ENCODE peak calls at places on chromosomes 3 and 15, in ten cellular contexts. One of them, this sample, is unnamed.

GRCh38 chr3:100100454-100100853 is 13.8 kb downstream of the FILIP1L start:
- DNase-seq in body of pancreas: no peak
- DNase-seq in CD4-positive, alpha-beta memory T cell: no peak
- DNase-seq in OCI-LY7: no peak
- DNase-seq in Panc1: no peak
- DNase-seq in esophagus squamous epithelium: no peak
- DNase-seq in colonic mucosa: no peak
- DNase-seq in aorta: no peak
- DNase-seq in osteoblast: peak; percentile 44
- DNase-seq in HL-60: no peak
- DNase-seq in this sample: no peak

GRCh38 chr15:100849021-100849831 is 30.4 kb upstream of the ALDH1A3 start:
- DNase-seq in body of pancreas: peak; percentile 69
- DNase-seq in CD4-positive, alpha-beta memory T cell: no peak
- DNase-seq in OCI-LY7: peak; percentile 82
- DNase-seq in Panc1: peak; percentile 24
- DNase-seq in esophagus squamous epithelium: no peak
- DNase-seq in colonic mucosa: peak; percentile 66
- DNase-seq in aorta: peak; percentile 52
- DNase-seq in osteoblast: peak; percentile 92
- DNase-seq in HL-60: no peak
- DNase-seq in this sample: peak; percentile 74

GRCh38 chr3:105459566-105460290 is 93.0 kb downstream of the ALCAM start:
- DNase-seq in body of pancreas: no peak
- DNase-seq in CD4-positive, alpha-beta memory T cell: no peak
- DNase-seq in OCI-LY7: no peak
- DNase-seq in Panc1: no peak
- DNase-seq in esophagus squamous epithelium: no peak
- DNase-seq in colonic mucosa: no peak
- DNase-seq in aorta: no peak
- DNase-seq in osteoblast: no peak
- DNase-seq in HL-60: no peak
- DNase-seq in this sample: no peak

GRCh38 chr15:67033521-67033920 is 31.9 kb upstream of the SMAD3 start:
- DNase-seq in body of pancreas: no peak
- DNase-seq in CD4-positive, alpha-beta memory T cell: no peak
- DNase-seq in OCI-LY7: no peak
- DNase-seq in Panc1: no peak
- DNase-seq in esophagus squamous epithelium: no peak
- DNase-seq in colonic mucosa: no peak
- DNase-seq in aorta: peak; percentile 62
- DNase-seq in osteoblast: no peak
- DNase-seq in HL-60: no peak
- DNase-seq in this sample: no peak

GRCh38 chr3:184733181-184733580 is 21.3 kb upstream of the MAGEF1 start:
- DNase-seq in body of pancreas: no peak
- DNase-seq in CD4-positive, alpha-beta memory T cell: no peak
- DNase-seq in OCI-LY7: no peak
- DNase-seq in Panc1: no peak
- DNase-seq in esophagus squamous epithelium: no peak
- DNase-seq in colonic mucosa: no peak
- DNase-seq in aorta: no peak
- DNase-seq in osteoblast: no peak
- DNase-seq in HL-60: no peak
- DNase-seq in this sample: no peak

GRCh38 chr3:128919988-128920387 is 40.6 kb downstream of the ACAD9 start:
- DNase-seq in body of pancreas: no peak
- DNase-seq in CD4-positive, alpha-beta memory T cell: no peak
- DNase-seq in OCI-LY7: no peak
- DNase-seq in Panc1: no peak
- DNase-seq in esophagus squamous epithelium: no peak
- DNase-seq in colonic mucosa: no peak
- DNase-seq in aorta: peak; percentile 1
- DNase-seq in osteoblast: no peak
- DNase-seq in HL-60: no peak
- DNase-seq in this sample: no peak

GRCh38 chr3:9803494-9803893 is 6.6 kb upstream of the TTLL3 start:
- DNase-seq in body of pancreas: no peak
- DNase-seq in CD4-positive, alpha-beta memory T cell: no peak
- DNase-seq in OCI-LY7: no peak
- DNase-seq in Panc1: no peak
- DNase-seq in esophagus squamous epithelium: no peak
- DNase-seq in colonic mucosa: no peak
- DNase-seq in aorta: no peak
- DNase-seq in osteoblast: peak; percentile 45
- DNase-seq in HL-60: no peak
- DNase-seq in this sample: no peak

GRCh38 chr15:42065008-42065407 is 29.4 kb downstream of the PLA2G4D start:
- DNase-seq in body of pancreas: no peak
- DNase-seq in CD4-positive, alpha-beta memory T cell: no peak
- DNase-seq in OCI-LY7: peak; percentile 83
- DNase-seq in Panc1: no peak
- DNase-seq in esophagus squamous epithelium: no peak
- DNase-seq in colonic mucosa: peak; percentile 18
- DNase-seq in aorta: no peak
- DNase-seq in osteoblast: no peak
- DNase-seq in HL-60: no peak
- DNase-seq in this sample: no peak

GRCh38 chr3:115634052-115634451 is 10.7 kb downstream of the GAP43 start:
- DNase-seq in body of pancreas: no peak
- DNase-seq in CD4-positive, alpha-beta memory T cell: no peak
- DNase-seq in OCI-LY7: no peak
- DNase-seq in Panc1: no peak
- DNase-seq in esophagus squamous epithelium: no peak
- DNase-seq in colonic mucosa: no peak
- DNase-seq in aorta: no peak
- DNase-seq in osteoblast: no peak
- DNase-seq in HL-60: no peak
- DNase-seq in this sample: no peak

GRCh38 chr3:44950273-44950672 is 25.7 kb downstream of the ZDHHC3 start:
- DNase-seq in body of pancreas: no peak
- DNase-seq in CD4-positive, alpha-beta memory T cell: no peak
- DNase-seq in OCI-LY7: no peak
- DNase-seq in Panc1: no peak
- DNase-seq in esophagus squamous epithelium: no peak
- DNase-seq in colonic mucosa: no peak
- DNase-seq in aorta: no peak
- DNase-seq in osteoblast: no peak
- DNase-seq in HL-60: no peak
- DNase-seq in this sample: no peak

GRCh38 chr15:68691667-68692066 is 112.9 kb downstream of the CORO2B start:
- DNase-seq in body of pancreas: peak; percentile 30
- DNase-seq in CD4-positive, alpha-beta memory T cell: no peak
- DNase-seq in OCI-LY7: no peak
- DNase-seq in Panc1: no peak
- DNase-seq in esophagus squamous epithelium: no peak
- DNase-seq in colonic mucosa: no peak
- DNase-seq in aorta: no peak
- DNase-seq in osteoblast: peak; percentile 35
- DNase-seq in HL-60: no peak
- DNase-seq in this sample: no peak

GRCh38 chr15:78640840-78641733 is at the start of gene CHRNB4:
- DNase-seq in body of pancreas: no peak
- DNase-seq in CD4-positive, alpha-beta memory T cell: no peak
- DNase-seq in OCI-LY7: no peak
- DNase-seq in Panc1: no peak
- DNase-seq in esophagus squamous epithelium: no peak
- DNase-seq in colonic mucosa: peak; percentile 36
- DNase-seq in aorta: no peak
- DNase-seq in osteoblast: no peak
- DNase-seq in HL-60: no peak
- DNase-seq in this sample: peak; percentile 59

GRCh38 chr3:90092994-90093393 is 985.6 kb downstream of the EPHA3 start:
- DNase-seq in body of pancreas: no peak
- DNase-seq in CD4-positive, alpha-beta memory T cell: no peak
- DNase-seq in OCI-LY7: peak; percentile 10
- DNase-seq in Panc1: no peak
- DNase-seq in esophagus squamous epithelium: no peak
- DNase-seq in colonic mucosa: no peak
- DNase-seq in aorta: no peak
- DNase-seq in osteoblast: peak; percentile 9
- DNase-seq in HL-60: peak; percentile 0
- DNase-seq in this sample: peak; percentile 8

GRCh38 chr3:152071924-152072323 is 196.8 kb upstream of the MBNL1 start:
- DNase-seq in body of pancreas: no peak
- DNase-seq in CD4-positive, alpha-beta memory T cell: no peak
- DNase-seq in OCI-LY7: peak; percentile 38
- DNase-seq in Panc1: no peak
- DNase-seq in esophagus squamous epithelium: no peak
- DNase-seq in colonic mucosa: no peak
- DNase-seq in aorta: no peak
- DNase-seq in osteoblast: peak; percentile 66
- DNase-seq in HL-60: peak; percentile 43
- DNase-seq in this sample: peak; percentile 45

GRCh38 chr3:141328286-141329166 is 39.8 kb upstream of the ZBTB38 start:
- DNase-seq in body of pancreas: peak; percentile 39
- DNase-seq in CD4-positive, alpha-beta memory T cell: no peak
- DNase-seq in OCI-LY7: no peak
- DNase-seq in Panc1: no peak
- DNase-seq in esophagus squamous epithelium: no peak
- DNase-seq in colonic mucosa: no peak
- DNase-seq in aorta: no peak
- DNase-seq in osteoblast: no peak
- DNase-seq in HL-60: no peak
- DNase-seq in this sample: no peak

GRCh38 chr3:141332436-141332835 is 35.9 kb upstream of the ZBTB38 start:
- DNase-seq in body of pancreas: no peak
- DNase-seq in CD4-positive, alpha-beta memory T cell: no peak
- DNase-seq in OCI-LY7: no peak
- DNase-seq in Panc1: no peak
- DNase-seq in esophagus squamous epithelium: no peak
- DNase-seq in colonic mucosa: peak; percentile 84
- DNase-seq in aorta: no peak
- DNase-seq in osteoblast: no peak
- DNase-seq in HL-60: no peak
- DNase-seq in this sample: no peak

GRCh38 chr3:141330235-141330634 is 38.1 kb upstream of the ZBTB38 start:
- DNase-seq in body of pancreas: no peak
- DNase-seq in CD4-positive, alpha-beta memory T cell: no peak
- DNase-seq in OCI-LY7: no peak
- DNase-seq in Panc1: no peak
- DNase-seq in esophagus squamous epithelium: no peak
- DNase-seq in colonic mucosa: no peak
- DNase-seq in aorta: no peak
- DNase-seq in osteoblast: no peak
- DNase-seq in HL-60: no peak
- DNase-seq in this sample: no peak

GRCh38 chr3:141331370-141332318 is 36.7 kb upstream of the ZBTB38 start:
- DNase-seq in body of pancreas: peak; percentile 26
- DNase-seq in CD4-positive, alpha-beta memory T cell: no peak
- DNase-seq in OCI-LY7: no peak
- DNase-seq in Panc1: peak; percentile 94
- DNase-seq in esophagus squamous epithelium: no peak
- DNase-seq in colonic mucosa: no peak
- DNase-seq in aorta: peak; percentile 85
- DNase-seq in osteoblast: peak; percentile 94
- DNase-seq in HL-60: no peak
- DNase-seq in this sample: peak; percentile 59

GRCh38 chr3:141330718-141331369 is 37.5 kb upstream of the ZBTB38 start:
- DNase-seq in body of pancreas: no peak
- DNase-seq in CD4-positive, alpha-beta memory T cell: no peak
- DNase-seq in OCI-LY7: no peak
- DNase-seq in Panc1: peak; percentile 18
- DNase-seq in esophagus squamous epithelium: no peak
- DNase-seq in colonic mucosa: no peak
- DNase-seq in aorta: no peak
- DNase-seq in osteoblast: no peak
- DNase-seq in HL-60: no peak
- DNase-seq in this sample: no peak
- H3K27ac ChIP-seq in body of pancreas: no peak overlapping the region
- H3K27ac ChIP-seq in CD4-positive, alpha-beta memory T cell: no peak overlapping the region
- H3K27ac ChIP-seq in OCI-LY7: no peak overlapping the region
- H3K27ac ChIP-seq in Panc1: no peak overlapping the region
- H3K27ac ChIP-seq in esophagus squamous epithelium: no peak overlapping the region
- H3K27ac ChIP-seq in colonic mucosa: peak overlapping the region; percentile 73
- H3K27ac ChIP-seq in aorta: no peak overlapping the region
- H3K27ac ChIP-seq in osteoblast: peak overlapping the region; percentile 97
- H3K27ac ChIP-seq in HL-60: no peak overlapping the region
- H3K27ac ChIP-seq in this sample: no peak overlapping the region

GRCh38 chr3:187036394-187036793 is 102.9 kb downstream of the RPL39L start:
- DNase-seq in body of pancreas: no peak
- DNase-seq in CD4-positive, alpha-beta memory T cell: no peak
- DNase-seq in OCI-LY7: no peak
- DNase-seq in Panc1: no peak
- DNase-seq in esophagus squamous epithelium: no peak
- DNase-seq in colonic mucosa: no peak
- DNase-seq in aorta: no peak
- DNase-seq in osteoblast: no peak
- DNase-seq in HL-60: no peak
- DNase-seq in this sample: no peak
- H3K27ac ChIP-seq in body of pancreas: no peak overlapping the region
- H3K27ac ChIP-seq in CD4-positive, alpha-beta memory T cell: no peak overlapping the region
- H3K27ac ChIP-seq in OCI-LY7: no peak overlapping the region
- H3K27ac ChIP-seq in Panc1: no peak overlapping the region
- H3K27ac ChIP-seq in esophagus squamous epithelium: no peak overlapping the region
- H3K27ac ChIP-seq in colonic mucosa: no peak overlapping the region
- H3K27ac ChIP-seq in aorta: no peak overlapping the region
- H3K27ac ChIP-seq in osteoblast: no peak overlapping the region
- H3K27ac ChIP-seq in HL-60: no peak overlapping the region
- H3K27ac ChIP-seq in this sample: no peak overlapping the region

GRCh38 chr3:78606756-78607155 is 1161.0 kb downstream of the ROBO1 start:
- DNase-seq in body of pancreas: no peak
- DNase-seq in CD4-positive, alpha-beta memory T cell: no peak
- DNase-seq in OCI-LY7: no peak
- DNase-seq in Panc1: no peak
- DNase-seq in esophagus squamous epithelium: no peak
- DNase-seq in colonic mucosa: no peak
- DNase-seq in aorta: no peak
- DNase-seq in osteoblast: no peak
- DNase-seq in HL-60: no peak
- DNase-seq in this sample: no peak
- H3K27ac ChIP-seq in body of pancreas: no peak overlapping the region
- H3K27ac ChIP-seq in CD4-positive, alpha-beta memory T cell: no peak overlapping the region
- H3K27ac ChIP-seq in OCI-LY7: no peak overlapping the region
- H3K27ac ChIP-seq in Panc1: no peak overlapping the region
- H3K27ac ChIP-seq in esophagus squamous epithelium: no peak overlapping the region
- H3K27ac ChIP-seq in colonic mucosa: no peak overlapping the region
- H3K27ac ChIP-seq in aorta: no peak overlapping the region
- H3K27ac ChIP-seq in osteoblast: no peak overlapping the region
- H3K27ac ChIP-seq in HL-60: no peak overlapping the region
- H3K27ac ChIP-seq in this sample: no peak overlapping the region

DNA sequence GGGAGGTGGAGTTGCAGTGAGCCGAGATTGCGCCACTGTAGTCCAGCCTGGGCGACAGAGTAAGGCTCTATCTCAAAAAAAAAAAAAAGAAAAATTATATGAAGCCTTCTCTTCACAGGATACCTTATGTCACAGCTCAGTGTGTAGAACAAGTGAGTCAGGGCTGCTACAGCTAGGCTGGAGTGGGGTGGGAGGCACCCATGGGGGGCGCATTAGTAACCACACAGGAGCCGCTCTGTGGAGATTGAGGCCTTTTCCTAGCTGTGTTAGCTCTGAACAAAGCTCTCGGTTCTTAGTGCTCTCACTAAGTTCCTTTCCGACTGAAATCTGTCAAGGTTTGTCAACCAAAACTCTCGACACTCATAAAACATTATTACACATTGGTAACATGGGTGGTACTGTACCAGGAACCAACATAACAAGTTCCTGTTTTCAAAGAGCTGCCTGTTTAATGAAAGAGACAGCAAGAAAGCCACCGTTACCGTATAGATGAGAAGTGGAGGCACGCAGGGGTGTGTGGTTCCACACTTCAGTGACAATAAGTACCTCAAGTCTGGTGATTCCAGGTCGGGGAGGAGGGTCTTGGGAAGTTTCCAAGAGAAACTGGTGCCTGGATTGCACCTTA is 4.4 kb downstream of the LRRC31 start:
- DNase-seq in body of pancreas: no peak
- DNase-seq in CD4-positive, alpha-beta memory T cell: no peak
- DNase-seq in OCI-LY7: peak; percentile 47
- DNase-seq in Panc1: no peak
- DNase-seq in esophagus squamous epithelium: no peak
- DNase-seq in colonic mucosa: peak; percentile 40
- DNase-seq in aorta: no peak
- DNase-seq in osteoblast: no peak
- DNase-seq in HL-60: no peak
- DNase-seq in this sample: no peak
- H3K27ac ChIP-seq in body of pancreas: no peak overlapping the region
- H3K27ac ChIP-seq in CD4-positive, alpha-beta memory T cell: no peak overlapping the region
- H3K27ac ChIP-seq in OCI-LY7: no peak overlapping the region
- H3K27ac ChIP-seq in Panc1: no peak overlapping the region
- H3K27ac ChIP-seq in esophagus squamous epithelium: no peak overlapping the region
- H3K27ac ChIP-seq in colonic mucosa: peak overlapping the region; percentile 85
- H3K27ac ChIP-seq in aorta: no peak overlapping the region
- H3K27ac ChIP-seq in osteoblast: no peak overlapping the region
- H3K27ac ChIP-seq in HL-60: peak overlapping the region; percentile 49
- H3K27ac ChIP-seq in this sample: no peak overlapping the region

This sample was measured in RWPE1.